ENCODE peak calls at places on chromosomes 3 and 15, in ten cellular contexts. E is aorta; C is MM.1S; I is small intestine; W is effector memory CD4-positive, alpha-beta T cell; U is GM23338; J is adrenal gland; K is psoas muscle; X is astrocyte; Z is ovary. G is an unnamed sample. For H3K4me1, the result is how much of the 10 kb centered on the place peaks cover.

GRCh38 chr15:70195171-70195807 is 97.6 kb upstream of the TLE3 start:
- DNase-seq in J (no peak), E (no peak), X (no peak), K (no peak), Z (no peak), W (no peak), I (no peak), C (no peak), U (no peak), G (no peak)

GRCh38 chr3:133747907-133748639 is 1.9 kb downstream of the TF start:
- DNase-seq in Z (no peak), C (no peak), K (no peak), E (no peak), U (no peak), I (no peak), X (no peak), W (no peak), J (no peak), G (no peak)

GRCh38 chr3:54731697-54732445 is 196.0 kb downstream of the LRTM1 start:
- DNase-seq in Z (no peak), W (no peak), C (no peak), I (no peak), U (no peak), K (no peak), J (no peak), E (no peak), X (no peak), G (no peak)

GRCh38 chr15:73658645-73659044 is 25.5 kb upstream of the NPTN start:
- DNase-seq in C (no peak), W (no peak), U (no peak), Z (no peak), X (no peak), E (no peak), K (no peak), J (no peak), I (no peak), G (no peak)

GRCh38 chr3:70550723-70551319 is 238.4 kb upstream of the MDFIC2 start:
- DNase-seq in I (peak), C (peak), J (peak), X (peak), Z (peak), K (peak), U (peak), W (peak), E (peak), G (peak)

GRCh38 chr3:123122525-123123315 is 55.9 kb downstream of the PDIA5 start:
- DNase-seq in J (peak), K (no peak), X (peak), E (no peak), U (no peak), I (no peak), W (no peak), Z (no peak), C (no peak), G (no peak)

GRCh38 chr3:117444175-117444574 is 734.6 kb downstream of the TUSC7 start:
- DNase-seq in W (no peak), K (no peak), C (no peak), Z (no peak), X (no peak), J (no peak), I (no peak), U (no peak), E (no peak), G (no peak)

GRCh38 chr3:68787227-68787626 is 145.1 kb downstream of the TAFA4 start:
- DNase-seq in Z (no peak), W (no peak), I (no peak), J (no peak), X (no peak), U (no peak), K (no peak), E (no peak), C (no peak), G (no peak)

GRCh38 chr3:180250172-180250571 is 213.4 kb upstream of the PEX5L start:
- DNase-seq in W (no peak), J (no peak), U (no peak), E (no peak), X (peak), C (no peak), I (no peak), K (no peak), Z (no peak), G (no peak)

GRCh38 chr3:39990532-39990931 is 181.1 kb downstream of the MYRIP start:
- DNase-seq in W (no peak), C (peak), J (no peak), X (peak), E (no peak), Z (no peak), K (no peak), I (peak), U (peak), G (no peak)

GRCh38 chr3:165800970-165801369 is 36.3 kb downstream of the BCHE start:
- DNase-seq in W (no peak), U (no peak), J (no peak), E (no peak), K (no peak), C (peak), Z (no peak), X (peak), I (no peak), G (no peak)

GRCh38 chr3:165803471-165803870 is 33.8 kb downstream of the BCHE start:
- DNase-seq in C (no peak), K (no peak), Z (no peak), I (no peak), W (no peak), X (no peak), E (no peak), U (no peak), J (no peak), G (no peak)

GRCh38 chr3:165796701-165797100 is 40.5 kb downstream of the BCHE start:
- DNase-seq in J (no peak), E (no peak), C (no peak), Z (no peak), U (no peak), X (no peak), K (no peak), I (no peak), W (no peak), G (no peak)

DNA sequence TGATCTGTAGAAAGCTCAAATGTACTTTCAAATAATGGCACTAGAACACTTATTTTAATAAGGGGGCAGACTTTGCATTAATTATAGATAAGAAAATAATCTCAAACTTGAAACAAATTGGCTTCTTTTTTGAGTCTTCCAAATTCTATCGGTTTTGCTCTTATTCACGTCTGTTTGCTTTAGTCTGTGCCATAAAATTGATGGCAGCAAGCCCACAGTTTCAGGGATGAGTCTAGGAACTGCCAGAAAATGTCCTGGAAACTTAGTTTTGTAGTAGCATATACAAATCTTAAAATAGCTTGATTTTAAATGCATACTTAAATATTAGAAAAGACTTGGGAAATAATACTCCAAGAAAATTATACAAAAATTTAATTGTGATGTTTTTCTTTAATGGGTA is 39.7 kb downstream of the BCHE start:
- DNase-seq in I (no peak), J (no peak), Z (no peak), C (no peak), X (no peak), E (no peak), W (no peak), U (no peak), K (no peak), G (no peak)
- H3K4me1 ChIP-seq in I (under half), J (under half), Z (under half), C (under half), X (under half), E (under half), W (under half), U (under half), K (under half), G (under half)

GRCh38 chr3:99895106-99895705 is 77.5 kb downstream of the CMSS1 start:
- DNase-seq in I (no peak), X (no peak), Z (no peak), E (no peak), K (no peak), C (no peak), W (no peak), U (no peak), J (no peak), G (no peak)
- H3K27ac ChIP-seq in I (no peak), X (peak), Z (no peak), E (no peak), K (peak), C (no peak), W (no peak), U (no peak), J (no peak), G (no peak)

DNA sequence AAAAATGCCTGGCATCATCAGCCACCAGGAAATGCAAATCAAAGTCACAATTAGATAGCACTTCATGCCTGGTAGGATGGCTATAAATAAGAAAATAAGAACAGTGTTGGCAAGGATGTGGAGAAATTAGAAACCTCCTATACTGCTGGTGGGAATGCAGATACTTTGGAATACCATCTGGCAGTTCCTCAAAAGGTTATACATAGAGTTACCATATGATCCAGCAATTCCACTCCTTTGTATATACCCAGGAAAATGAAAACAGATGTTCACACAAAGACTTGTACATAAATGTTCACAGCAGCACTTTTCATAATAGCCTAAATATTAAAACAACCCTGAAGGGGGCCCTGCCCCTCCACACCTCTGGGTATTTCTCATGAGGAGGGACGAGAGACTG is 13.7 kb downstream of the ACSBG1 start:
- DNase-seq in J (no peak), U (no peak), W (no peak), I (no peak), C (no peak), X (no peak), E (no peak), K (no peak), Z (no peak), G (no peak)
- H3K4me1 ChIP-seq in J (under half), U (under half), W (under half), I (under half), C (under half), X (under half), E (under half), K (under half), Z (under half), G (under half)

GRCh38 chr3:47515864-47516319 is 2.4 kb upstream of the ELP6 start:
- DNase-seq in Z (no peak), U (no peak), I (no peak), X (no peak), W (no peak), E (no peak), J (no peak), K (no peak), C (no peak), G (no peak)

GRCh38 chr3:47517937-47518336 is 4.4 kb upstream of the ELP6 start:
- DNase-seq in C (no peak), J (no peak), U (no peak), K (no peak), Z (no peak), I (no peak), E (no peak), W (no peak), X (no peak), G (no peak)

GRCh38 chr3:47513125-47513929 is at the start of gene ELP6:
- DNase-seq in W (peak), X (peak), J (peak), I (peak), E (peak), Z (peak), C (peak), U (peak), K (peak), G (peak)

GRCh38 chr3:47515100-47515499 is 1.6 kb upstream of the ELP6 start:
- DNase-seq in U (no peak), W (no peak), X (no peak), I (no peak), Z (no peak), J (no peak), C (no peak), K (no peak), E (no peak), G (no peak)

DNA sequence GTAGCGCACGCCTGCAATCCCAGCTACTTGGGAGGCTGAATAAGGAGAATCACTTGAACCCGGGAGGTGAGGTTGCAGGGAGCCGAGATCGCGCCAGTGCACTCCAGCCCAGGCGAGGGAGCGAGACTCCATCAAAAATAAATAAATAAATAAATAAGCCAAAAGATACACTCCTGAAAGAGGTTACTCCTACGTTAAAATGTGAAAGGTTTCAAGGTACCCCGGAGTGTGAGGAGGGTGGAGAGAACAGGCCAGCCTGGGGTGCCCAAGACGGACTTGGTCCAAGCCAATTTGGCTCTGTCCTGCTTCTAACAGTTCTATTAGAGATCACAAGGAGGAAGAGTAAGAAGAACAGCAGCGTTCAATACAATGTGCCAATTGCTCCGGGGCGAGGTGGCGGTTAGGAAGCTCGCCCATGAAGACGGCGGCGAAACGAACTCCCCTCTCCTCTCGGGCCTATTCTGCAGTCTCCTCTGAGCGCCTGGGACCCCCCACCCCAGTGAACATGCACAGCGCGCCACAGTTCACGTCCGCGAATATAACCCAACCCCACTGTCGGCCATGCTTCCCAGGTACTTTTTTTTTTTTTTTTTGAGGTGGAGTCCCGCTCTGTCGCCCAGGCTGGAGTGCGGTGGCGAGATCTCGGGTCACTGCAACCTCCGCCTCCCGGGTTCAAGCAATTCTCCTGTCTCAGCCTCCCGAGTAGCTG is 942 bp downstream of the ELP6 start:
- DNase-seq in C (peak), I (peak), X (no peak), W (peak), U (peak), K (peak), J (peak), E (peak), Z (peak), G (no peak)
- H3K27ac ChIP-seq in C (peak), I (peak), X (peak), W (peak), U (peak), K (peak), J (peak), E (no peak), Z (peak), G (peak)

GRCh38 chr3:170002829-170003228 is 35.0 kb upstream of the GPR160 start:
- DNase-seq in E (no peak), K (no peak), W (no peak), J (no peak), C (no peak), X (no peak), Z (no peak), U (no peak), I (no peak), G (no peak)

GRCh38 chr3:170000051-170000450 is 33.4 kb downstream of the SEC62 start:
- DNase-seq in Z (no peak), X (no peak), W (no peak), U (no peak), K (no peak), J (no peak), E (no peak), C (no peak), I (no peak), G (no peak)

GRCh38 chr3:170007031-170007663 is 30.6 kb upstream of the GPR160 start:
- DNase-seq in I (peak), J (peak), K (peak), E (no peak), U (no peak), C (peak), X (peak), Z (no peak), W (no peak), G (peak)

GRCh38 chr3:170002231-170002630 is 35.6 kb upstream of the GPR160 start:
- DNase-seq in Z (no peak), E (no peak), K (no peak), U (no peak), C (no peak), W (no peak), J (no peak), X (no peak), I (no peak), G (no peak)

GRCh38 chr3:170003881-170004356 is 33.9 kb upstream of the GPR160 start:
- DNase-seq in J (no peak), U (no peak), C (no peak), Z (no peak), I (no peak), W (no peak), X (no peak), K (no peak), E (no peak), G (no peak)
- H3K4me1 ChIP-seq in J (under half), U (under half), C (under half), Z (under half), I (under half), W (under half), X (under half), K (under half), E (under half), G (under half)

GRCh38 chr15:72155021-72155621 is 36.9 kb downstream of the SENP8 start:
- DNase-seq in W (no peak), Z (peak), I (peak), K (peak), J (peak), X (peak), U (peak), E (peak), C (no peak), G (peak)
- H3K27ac ChIP-seq in W (no peak), Z (peak), I (peak), K (no peak), J (no peak), X (no peak), U (no peak), E (peak), C (no peak), G (no peak)

DNA sequence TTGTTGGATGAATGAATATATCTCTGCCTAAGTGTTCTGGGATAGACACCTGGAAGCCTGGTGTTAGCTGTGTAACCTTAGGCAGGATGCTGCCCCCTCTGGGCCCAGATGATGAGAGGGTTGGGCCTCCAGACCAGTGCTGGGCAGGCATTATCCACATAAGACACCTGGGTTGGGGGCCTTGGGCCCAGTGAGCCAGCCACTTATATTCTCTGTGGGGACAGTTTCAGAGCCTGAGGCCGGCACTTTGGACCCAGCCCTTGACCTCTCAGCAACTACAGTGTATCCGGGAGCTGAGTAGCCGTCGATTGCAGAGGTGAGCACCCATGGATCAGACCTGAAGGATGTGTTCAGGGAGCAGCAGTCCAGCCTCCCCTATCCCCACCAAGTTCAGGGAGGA is 2.2 kb downstream of the HEMK1 start:
- DNase-seq in U (no peak), C (no peak), E (no peak), J (no peak), X (no peak), Z (no peak), K (no peak), I (no peak), W (no peak), G (no peak)
- H3K4me1 ChIP-seq in U (under half), C (under half), E (under half), J (under half), X (under half), Z (under half), K (under half), I (under half), W (half or more), G (under half)

DNA sequence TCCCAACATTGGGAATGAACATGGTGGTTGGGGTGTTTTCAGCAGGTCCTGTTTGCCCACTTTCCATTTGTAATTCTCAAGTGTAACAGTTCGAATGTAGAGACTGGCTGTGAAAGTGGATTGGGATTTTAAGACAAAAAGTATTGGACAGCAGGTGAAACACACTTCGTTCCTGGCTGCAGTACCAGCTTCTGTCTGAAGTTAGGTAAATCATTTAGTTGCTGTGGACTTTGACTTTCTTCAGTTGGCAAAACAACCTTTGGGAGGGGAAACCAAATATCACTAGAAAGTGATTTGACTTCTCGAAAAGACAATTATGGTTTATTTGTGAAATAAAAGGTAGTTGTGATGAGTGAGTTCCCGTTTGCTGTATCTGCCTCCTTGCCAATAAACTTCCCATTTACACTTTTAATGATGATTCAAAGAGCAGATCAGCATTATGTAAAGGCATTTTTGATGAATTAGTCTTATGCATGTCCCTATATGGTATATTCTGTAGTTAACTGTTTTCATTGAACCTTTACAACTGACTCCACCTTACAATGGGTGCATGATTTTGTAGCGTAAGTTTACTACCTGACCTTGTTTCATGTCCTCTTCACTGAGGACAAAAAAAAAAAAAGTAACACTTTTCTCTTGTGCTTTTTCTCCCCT is 34.0 kb downstream of the FNDC3B start:
- DNase-seq in W (no peak), E (no peak), C (no peak), K (no peak), Z (no peak), U (no peak), J (no peak), I (peak), X (no peak), G (no peak)
- H3K27ac ChIP-seq in W (no peak), E (no peak), C (no peak), K (no peak), Z (no peak), U (no peak), J (no peak), I (peak), X (no peak), G (no peak)

DNA sequence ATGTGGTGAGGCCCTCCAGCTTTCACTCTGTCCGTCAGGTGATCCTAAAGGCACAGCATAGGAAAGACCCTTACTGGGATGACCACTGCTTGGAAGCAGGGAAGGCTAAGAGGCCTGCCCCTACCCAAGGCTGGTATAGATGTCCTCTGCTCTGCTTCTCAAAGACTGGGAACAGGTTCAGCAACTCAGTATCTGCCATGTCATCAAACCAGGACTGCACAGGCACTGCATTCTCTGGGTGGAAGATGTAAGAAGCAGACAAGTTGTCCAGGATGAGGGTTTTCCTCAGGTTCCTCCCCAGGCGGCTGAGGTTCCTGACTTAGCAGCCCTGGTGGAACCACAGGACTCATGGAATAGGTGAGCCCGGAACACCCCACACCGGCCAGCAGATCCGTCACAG is 4.7 kb downstream of the FAM98B start:
- DNase-seq in K (no peak), Z (no peak), U (no peak), E (no peak), J (no peak), C (no peak), X (no peak), W (no peak), I (no peak), G (no peak)
- H3K4me1 ChIP-seq in K (under half), Z (under half), U (under half), E (under half), J (under half), C (under half), X (under half), W (under half), I (under half), G (under half)

GRCh38 chr3:41331023-41331422 is 131.7 kb downstream of the CTNNB1 start:
- DNase-seq in K (no peak), C (no peak), U (no peak), X (no peak), E (no peak), Z (no peak), J (no peak), I (no peak), W (no peak), G (no peak)
- H3K27ac ChIP-seq in K (no peak), C (no peak), U (no peak), X (peak), E (no peak), Z (no peak), J (no peak), I (no peak), W (no peak), G (no peak)

G was measured in lung.